ENCODE peak calls at places on chromosomes 3 and 15, in four cellular contexts. U, K, S and L are unnamed samples.

GRCh38 chr15:25055356-25056068 is 100.7 kb downstream of the SNRPN start:
- DNase-seq in U (no peak), K (no peak), S (no peak), L (no peak)

GRCh38 chr15:78174398-78174797 is 25.2 kb downstream of the IDH3A start:
- DNase-seq in U (no peak), K (no peak), S (no peak), L (no peak)

GRCh38 chr3:13234664-13235063 is 161.4 kb upstream of the IQSEC1 start:
- DNase-seq in U (no peak), K (no peak), S (no peak), L (no peak)

GRCh38 chr3:104642827-104643226 is 723.9 kb upstream of the ALCAM start:
- DNase-seq in U (no peak), K (no peak), S (no peak), L (no peak)

GRCh38 chr3:192417559-192418055 is 309.7 kb downstream of the FGF12 start:
- DNase-seq in U (no peak), K (no peak), S (no peak), L (no peak)

GRCh38 chr3:58492385-58492970 is 582 bp downstream of the KCTD6 start:
- DNase-seq in U (no peak), K (no peak), S (no peak), L (no peak)

GRCh38 chr3:172106989-172107388 is 67.6 kb downstream of the FNDC3B start:
- DNase-seq in U (no peak), K (peak), S (no peak), L (no peak)

GRCh38 chr3:128217702-128218475 is 64.6 kb downstream of the EEFSEC start:
- DNase-seq in U (no peak), K (no peak), S (no peak), L (peak)

GRCh38 chr3:195186041-195186709 is 84.8 kb downstream of the XXYLT1 start:
- DNase-seq in U (no peak), K (no peak), S (no peak), L (no peak)

GRCh38 chr3:180870008-180870733 is 42.3 kb upstream of the FXR1 start:
- DNase-seq in U (no peak), K (no peak), S (no peak), L (peak)
- H3K4me3 ChIP-seq in U (no peak), K (no peak), S (peak), L (peak)

DNA sequence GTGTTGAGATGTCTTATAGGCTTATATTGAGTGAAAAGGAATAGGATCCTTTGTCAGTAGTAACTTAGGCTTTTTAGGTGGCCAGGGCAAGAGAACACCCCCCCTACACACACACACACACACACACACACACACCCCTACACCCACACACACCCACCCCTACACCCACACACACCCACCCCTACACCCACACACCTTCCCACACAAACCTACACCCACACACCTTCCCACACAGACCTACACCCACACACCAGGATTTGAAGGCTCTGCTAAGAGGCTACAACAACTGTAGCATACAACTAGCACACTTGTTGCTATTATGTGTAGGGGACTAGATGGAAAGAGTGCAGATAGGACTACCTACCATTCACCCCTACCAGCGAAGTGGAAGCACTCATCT is 172.6 kb downstream of the PGPEP1L start:
- DNase-seq in U (no peak), K (no peak), S (no peak), L (no peak)
- TF ChIP-seq CTCF in U (no peak), K (no peak), S (no peak), L (no peak)

GRCh38 chr3:120909602-120909878 is 1.5 kb downstream of the STXBP5L start:
- DNase-seq in U (no peak), K (no peak), S (no peak), L (no peak)

GRCh38 chr3:120908030-120908802 is at the start of gene STXBP5L:
- DNase-seq in U (no peak), K (peak), S (peak), L (peak)

GRCh38 chr3:120908803-120909601 is 997 bp downstream of the STXBP5L start:
- DNase-seq in U (no peak), K (no peak), S (no peak), L (no peak)

DNA sequence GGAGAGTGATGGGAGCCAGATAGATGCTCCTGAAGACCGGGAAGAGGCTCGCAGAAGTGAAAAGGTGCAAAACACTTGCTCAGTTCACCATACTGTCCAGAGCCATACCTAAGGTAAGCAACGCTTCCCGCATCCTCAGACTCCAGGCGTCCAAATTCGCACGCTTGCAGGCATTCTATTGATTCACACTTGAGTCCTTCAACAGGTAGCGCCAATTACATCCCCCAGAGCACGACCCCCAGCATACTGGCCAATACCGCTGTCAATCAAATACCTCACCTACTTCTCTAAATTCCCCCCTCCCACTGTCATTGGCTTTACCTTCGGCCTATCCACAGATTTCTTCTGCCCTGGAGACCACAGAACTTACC is 361 bp upstream of the STXBP5L start:
- DNase-seq in U (no peak), K (no peak), S (no peak), L (no peak)
- H3K4me3 ChIP-seq in U (peak), K (no peak), S (no peak), L (no peak)

DNA sequence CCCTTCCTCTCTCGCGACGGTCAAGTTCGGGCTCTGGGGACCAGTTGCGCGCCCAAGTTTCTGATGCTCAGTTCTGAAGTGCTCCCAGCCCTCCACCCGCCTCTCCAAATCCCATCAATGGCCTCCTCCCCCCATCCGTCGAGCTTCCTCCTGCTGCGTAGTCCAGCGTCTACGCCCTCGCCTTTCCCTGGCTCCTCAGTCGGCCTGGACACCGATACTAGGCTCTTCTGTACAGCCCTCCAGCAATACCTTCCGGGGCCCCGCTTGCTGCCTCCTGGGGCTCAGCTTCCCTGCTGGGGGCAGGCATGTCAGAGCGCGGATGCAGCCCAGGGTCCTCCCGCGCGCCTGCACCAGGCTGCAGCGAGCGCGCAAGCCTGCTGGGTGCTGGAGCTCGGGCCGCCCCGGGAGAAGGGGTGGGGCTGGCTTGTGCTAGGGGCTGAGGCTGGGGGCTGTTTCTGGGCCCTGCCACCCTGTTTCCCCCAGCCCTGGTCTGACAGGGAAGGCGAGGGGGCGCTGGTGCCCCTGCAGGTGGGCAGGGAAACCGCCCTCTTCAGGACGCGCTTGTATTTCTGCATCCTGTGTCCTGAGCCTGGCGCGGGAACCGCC is 353.3 kb upstream of the SUCLG2 start:
- DNase-seq in U (no peak), K (no peak), S (no peak), L (no peak)
- TF ChIP-seq CTCF in U (no peak), K (no peak), S (no peak), L (no peak)

GRCh38 chr3:154191520-154191919 is 70.3 kb downstream of the ARHGEF26 start:
- DNase-seq in U (no peak), K (no peak), S (no peak), L (no peak)

GRCh38 chr3:154193174-154193573 is 72.0 kb downstream of the ARHGEF26 start:
- DNase-seq in U (no peak), K (no peak), S (no peak), L (no peak)

GRCh38 chr3:154195620-154196366 is 74.6 kb downstream of the ARHGEF26 start:
- DNase-seq in U (no peak), K (no peak), S (no peak), L (no peak)

GRCh38 chr3:154192225-154192624 is 71.0 kb downstream of the ARHGEF26 start:
- DNase-seq in U (no peak), K (no peak), S (no peak), L (no peak)

DNA sequence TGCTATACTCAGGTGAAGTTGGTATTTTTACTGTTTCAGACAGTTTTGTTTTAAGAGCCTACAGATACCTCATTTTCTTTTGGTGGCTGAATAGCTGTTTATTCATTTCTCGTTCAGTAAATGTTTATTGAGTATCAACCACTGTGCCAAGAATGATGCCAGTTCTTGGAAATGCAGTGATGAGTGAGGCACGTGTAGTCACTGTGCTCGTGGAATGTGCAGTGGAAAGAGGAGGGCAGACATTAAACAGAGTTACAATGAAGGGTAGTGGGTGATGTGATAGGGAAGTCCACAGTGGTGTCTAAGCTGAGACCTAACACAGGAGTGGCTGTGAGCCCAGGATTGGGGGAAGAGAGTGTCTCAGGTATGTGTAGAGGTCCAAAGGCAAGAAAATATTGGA is 73.7 kb downstream of the ARHGEF26 start:
- DNase-seq in U (no peak), K (no peak), S (no peak), L (no peak)
- H3K4me3 ChIP-seq in U (no peak), K (no peak), S (no peak), L (no peak)